ENCODE peak calls at places on chromosomes 16 and 17, in seven cellular contexts. One of them, this sample, is unnamed.

GRCh38 chr16:79261461-79261860 is 339.1 kb downstream of the MAF start:
- DNase-seq in OCI-LY7: no peak
- DNase-seq in A549: peak; percentile 22
- DNase-seq in lower lobe of right lung: peak; percentile 64
- DNase-seq in A673: peak; percentile 21
- DNase-seq in heart left ventricle: peak; percentile 80
- DNase-seq in uterus: no peak
- DNase-seq in this sample: peak; percentile 54

GRCh38 chr17:181213-182163 is at the start of gene DOC2B:
- DNase-seq in A549: no peak
- DNase-seq in OCI-LY7: no peak
- DNase-seq in lower lobe of right lung: peak; percentile 68
- DNase-seq in heart left ventricle: peak; percentile 80
- DNase-seq in uterus: no peak
- DNase-seq in A673: peak; percentile 22
- DNase-seq in this sample: peak; percentile 31

GRCh38 chr16:11447272-11447671 is 102.0 kb downstream of the RMI2 start:
- DNase-seq in heart left ventricle: no peak
- DNase-seq in OCI-LY7: no peak
- DNase-seq in uterus: no peak
- DNase-seq in lower lobe of right lung: no peak
- DNase-seq in A549: no peak
- DNase-seq in A673: no peak
- DNase-seq in this sample: no peak

GRCh38 chr17:28867276-28867675 is 12.5 kb downstream of the ERAL1 start:
- DNase-seq in OCI-LY7: no peak
- DNase-seq in lower lobe of right lung: no peak
- DNase-seq in uterus: no peak
- DNase-seq in heart left ventricle: no peak
- DNase-seq in A673: no peak
- DNase-seq in A549: no peak
- DNase-seq in this sample: no peak

GRCh38 chr17:71251276-71251675 is 869.5 kb upstream of the SOX9 start:
- DNase-seq in lower lobe of right lung: no peak
- DNase-seq in A549: no peak
- DNase-seq in heart left ventricle: no peak
- DNase-seq in A673: no peak
- DNase-seq in uterus: no peak
- DNase-seq in OCI-LY7: no peak
- DNase-seq in this sample: no peak

GRCh38 chr17:21010705-21011596 is 31.9 kb downstream of the USP22 start:
- DNase-seq in heart left ventricle: no peak
- DNase-seq in A549: no peak
- DNase-seq in lower lobe of right lung: no peak
- DNase-seq in OCI-LY7: no peak
- DNase-seq in uterus: no peak
- DNase-seq in A673: no peak
- DNase-seq in this sample: no peak

GRCh38 chr16:77790964-77791363 is 2.6 kb downstream of the VAT1L start:
- DNase-seq in lower lobe of right lung: no peak
- DNase-seq in OCI-LY7: no peak
- DNase-seq in A549: no peak
- DNase-seq in A673: no peak
- DNase-seq in heart left ventricle: no peak
- DNase-seq in uterus: no peak
- DNase-seq in this sample: no peak

GRCh38 chr16:66652661-66653060 is 43.9 kb downstream of the CMTM4 start:
- DNase-seq in uterus: no peak
- DNase-seq in A673: no peak
- DNase-seq in heart left ventricle: no peak
- DNase-seq in OCI-LY7: no peak
- DNase-seq in A549: no peak
- DNase-seq in lower lobe of right lung: no peak
- DNase-seq in this sample: no peak

GRCh38 chr16:68636064-68636551 is 9.0 kb upstream of the CDH3 start:
- DNase-seq in A673: no peak
- DNase-seq in uterus: peak; percentile 39
- DNase-seq in A549: peak; percentile 57
- DNase-seq in OCI-LY7: no peak
- DNase-seq in heart left ventricle: no peak
- DNase-seq in lower lobe of right lung: no peak
- DNase-seq in this sample: no peak

GRCh38 chr17:63438092-63439051 is 7.7 kb downstream of the CYB561 start:
- DNase-seq in lower lobe of right lung: no peak
- DNase-seq in uterus: no peak
- DNase-seq in A549: no peak
- DNase-seq in A673: no peak
- DNase-seq in OCI-LY7: no peak
- DNase-seq in heart left ventricle: no peak
- DNase-seq in this sample: no peak

GRCh38 chr17:69761767-69762321 is 313.2 kb upstream of the KCNJ16 start:
- DNase-seq in heart left ventricle: no peak
- DNase-seq in A549: peak; percentile 96
- DNase-seq in OCI-LY7: no peak
- DNase-seq in uterus: no peak
- DNase-seq in A673: no peak
- DNase-seq in lower lobe of right lung: no peak
- DNase-seq in this sample: no peak

DNA sequence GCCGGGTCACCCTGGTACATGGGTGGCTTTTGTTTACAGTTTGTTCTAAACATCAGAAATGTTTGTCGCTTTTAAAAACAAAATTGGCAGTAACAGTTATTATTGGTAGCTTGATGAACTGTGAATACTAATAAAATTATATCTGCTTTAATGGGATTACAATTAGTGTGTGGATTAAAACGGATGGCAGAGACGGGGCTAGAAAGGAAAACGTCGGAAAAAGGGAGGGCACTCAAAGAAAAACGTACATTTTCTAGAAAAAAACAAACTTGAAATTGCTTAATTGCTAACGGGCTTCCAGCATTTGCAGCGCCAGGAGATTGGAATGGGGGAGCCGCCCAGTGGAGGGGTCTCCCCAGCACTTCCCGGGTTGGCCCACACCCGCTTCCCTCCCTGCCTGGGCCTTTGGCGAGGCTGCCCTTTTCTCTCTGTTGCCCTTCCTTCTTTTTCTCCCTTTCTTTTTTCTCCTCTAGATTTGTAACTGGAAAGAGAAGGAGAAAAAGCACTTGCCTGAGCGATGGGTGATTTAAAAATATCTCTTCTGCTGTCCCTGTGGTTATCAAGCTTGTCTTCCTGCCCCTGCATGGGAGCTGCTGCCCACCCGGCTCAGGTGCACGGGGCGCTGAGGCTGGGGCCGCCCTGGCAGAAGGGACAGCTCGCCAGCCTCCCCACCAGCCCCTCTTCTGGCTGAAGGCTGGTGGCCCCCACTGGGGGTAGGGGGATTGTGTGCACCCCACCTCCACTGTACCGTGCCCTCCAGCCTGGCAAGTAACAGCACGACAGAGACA is 5.9 kb downstream of the BAHCC1 start:
- DNase-seq in uterus: no peak
- DNase-seq in A549: no peak
- DNase-seq in A673: peak; percentile 54
- DNase-seq in heart left ventricle: no peak
- DNase-seq in OCI-LY7: no peak
- DNase-seq in lower lobe of right lung: no peak
- DNase-seq in this sample: no peak
- H3K4me1 ChIP-seq in uterus: no peaks in the 10 kb centered on the region
- H3K4me1 ChIP-seq in A549: peaks cover 52% of the 10 kb centered on the region
- H3K4me1 ChIP-seq in A673: peaks cover 54% of the 10 kb centered on the region
- H3K4me1 ChIP-seq in heart left ventricle: peaks cover 16% of the 10 kb centered on the region
- H3K4me1 ChIP-seq in OCI-LY7: peaks cover 22% of the 10 kb centered on the region
- H3K4me1 ChIP-seq in lower lobe of right lung: peaks cover 70% of the 10 kb centered on the region
- H3K4me1 ChIP-seq in this sample: peaks cover 45% of the 10 kb centered on the region

GRCh38 chr17:50135316-50136095 is 5.5 kb upstream of the SAMD14 start:
- DNase-seq in lower lobe of right lung: no peak
- DNase-seq in A549: no peak
- DNase-seq in uterus: no peak
- DNase-seq in A673: no peak
- DNase-seq in heart left ventricle: no peak
- DNase-seq in OCI-LY7: no peak
- DNase-seq in this sample: no peak

GRCh38 chr17:50133769-50134099 is 3.8 kb upstream of the SAMD14 start:
- DNase-seq in lower lobe of right lung: no peak
- DNase-seq in A549: no peak
- DNase-seq in heart left ventricle: no peak
- DNase-seq in uterus: no peak
- DNase-seq in OCI-LY7: no peak
- DNase-seq in A673: no peak
- DNase-seq in this sample: no peak

GRCh38 chr17:50133028-50133768 is 3.2 kb upstream of the SAMD14 start:
- DNase-seq in lower lobe of right lung: no peak
- DNase-seq in heart left ventricle: peak; percentile 71
- DNase-seq in A549: peak; percentile 67
- DNase-seq in OCI-LY7: no peak
- DNase-seq in uterus: no peak
- DNase-seq in A673: no peak
- DNase-seq in this sample: peak; percentile 66

GRCh38 chr17:50136096-50136687 is 6.2 kb upstream of the SAMD14 start:
- DNase-seq in lower lobe of right lung: no peak
- DNase-seq in uterus: no peak
- DNase-seq in A673: no peak
- DNase-seq in OCI-LY7: no peak
- DNase-seq in A549: no peak
- DNase-seq in heart left ventricle: no peak
- DNase-seq in this sample: no peak

DNA sequence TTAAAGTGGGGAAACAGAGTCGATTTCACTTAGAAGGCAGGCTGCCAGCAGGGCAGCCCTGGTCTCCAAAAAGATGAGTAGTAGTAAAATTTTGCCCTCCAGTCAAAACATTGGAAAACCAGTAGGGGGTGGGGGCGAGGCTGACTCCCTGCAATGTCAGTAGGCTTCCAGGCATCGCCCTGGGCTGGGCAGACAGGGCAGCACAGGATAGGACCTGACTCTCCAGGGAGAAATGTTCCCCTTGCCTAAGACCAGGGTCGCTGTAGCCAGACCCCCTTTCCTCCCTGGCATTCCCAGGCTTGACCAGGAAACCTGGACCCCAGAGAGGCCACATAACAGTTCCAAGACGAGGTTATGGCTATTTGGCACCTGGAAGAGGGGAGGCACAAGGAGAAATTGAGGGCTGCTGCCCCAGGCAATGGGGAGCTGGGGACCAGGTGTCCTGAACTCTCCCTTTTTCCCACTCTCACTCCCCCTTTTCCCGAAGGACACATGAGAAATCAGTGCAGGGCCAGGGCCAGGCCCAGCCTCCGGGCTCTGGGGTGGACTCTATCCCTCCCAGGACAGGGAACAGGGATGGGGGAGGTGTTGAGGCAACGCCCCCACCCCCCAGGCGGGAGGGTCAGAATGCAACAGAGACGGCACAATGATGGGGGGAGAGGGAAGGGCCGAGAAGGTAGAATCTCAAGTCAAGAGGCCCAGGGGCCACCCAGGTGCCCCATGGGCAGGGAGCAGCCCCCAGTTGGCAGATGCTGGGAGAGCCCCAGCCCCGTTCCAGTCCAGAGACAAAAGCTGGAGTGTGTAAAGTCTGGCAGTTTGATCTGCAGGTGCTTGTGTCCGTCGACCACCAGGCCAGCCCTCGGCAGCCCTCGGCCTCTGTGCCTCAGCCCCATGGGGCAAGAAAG is 4.5 kb upstream of the SAMD14 start:
- DNase-seq in A549: no peak
- DNase-seq in A673: peak; percentile 43
- DNase-seq in uterus: no peak
- DNase-seq in OCI-LY7: no peak
- DNase-seq in lower lobe of right lung: no peak
- DNase-seq in heart left ventricle: no peak
- DNase-seq in this sample: no peak
- H3K27ac ChIP-seq in A549: peak overlapping the region; percentile 66
- H3K27ac ChIP-seq in A673: no peak overlapping the region
- H3K27ac ChIP-seq in uterus: no peak overlapping the region
- H3K27ac ChIP-seq in OCI-LY7: no peak overlapping the region
- H3K27ac ChIP-seq in lower lobe of right lung: no peak overlapping the region
- H3K27ac ChIP-seq in heart left ventricle: no peak overlapping the region
- H3K27ac ChIP-seq in this sample: peak overlapping the region; percentile 69

GRCh38 chr16:87305505-87306391 is 11.4 kb downstream of the C16orf95 start:
- DNase-seq in A549: no peak
- DNase-seq in uterus: no peak
- DNase-seq in OCI-LY7: no peak
- DNase-seq in lower lobe of right lung: no peak
- DNase-seq in A673: peak; percentile 24
- DNase-seq in heart left ventricle: no peak
- DNase-seq in this sample: no peak
- TF ChIP-seq CTCF in A549: no peak
- TF ChIP-seq CTCF in uterus: no peak
- TF ChIP-seq CTCF in OCI-LY7: no peak
- TF ChIP-seq CTCF in lower lobe of right lung: no peak
- TF ChIP-seq CTCF in A673: no peak
- TF ChIP-seq CTCF in heart left ventricle: no peak
- TF ChIP-seq CTCF in this sample: no peak

GRCh38 chr16:88785106-88785924 is at the start of gene PIEZO1:
- DNase-seq in A549: peak; percentile 70
- DNase-seq in heart left ventricle: peak; percentile 90
- DNase-seq in A673: peak; percentile 83
- DNase-seq in OCI-LY7: peak; percentile 82
- DNase-seq in lower lobe of right lung: peak; percentile 89
- DNase-seq in uterus: peak; percentile 76
- DNase-seq in this sample: peak; percentile 72

GRCh38 chr16:88784074-88784855 is 755 bp downstream of the PIEZO1 start:
- DNase-seq in uterus: peak; percentile 85
- DNase-seq in OCI-LY7: peak; percentile 62
- DNase-seq in A549: peak; percentile 74
- DNase-seq in heart left ventricle: peak; percentile 82
- DNase-seq in lower lobe of right lung: peak; percentile 82
- DNase-seq in A673: peak; percentile 84
- DNase-seq in this sample: peak; percentile 72

GRCh38 chr16:88784856-88785105 is 239 bp downstream of the PIEZO1 start:
- DNase-seq in uterus: no peak
- DNase-seq in OCI-LY7: no peak
- DNase-seq in A673: no peak
- DNase-seq in lower lobe of right lung: no peak
- DNase-seq in heart left ventricle: no peak
- DNase-seq in A549: no peak
- DNase-seq in this sample: no peak

GRCh38 chr16:88782454-88783390 is 2.3 kb downstream of the PIEZO1 start:
- DNase-seq in A673: peak; percentile 31
- DNase-seq in heart left ventricle: no peak
- DNase-seq in lower lobe of right lung: peak; percentile 45
- DNase-seq in OCI-LY7: peak; percentile 44
- DNase-seq in uterus: peak; percentile 67
- DNase-seq in A549: no peak
- DNase-seq in this sample: peak; percentile 15

DNA sequence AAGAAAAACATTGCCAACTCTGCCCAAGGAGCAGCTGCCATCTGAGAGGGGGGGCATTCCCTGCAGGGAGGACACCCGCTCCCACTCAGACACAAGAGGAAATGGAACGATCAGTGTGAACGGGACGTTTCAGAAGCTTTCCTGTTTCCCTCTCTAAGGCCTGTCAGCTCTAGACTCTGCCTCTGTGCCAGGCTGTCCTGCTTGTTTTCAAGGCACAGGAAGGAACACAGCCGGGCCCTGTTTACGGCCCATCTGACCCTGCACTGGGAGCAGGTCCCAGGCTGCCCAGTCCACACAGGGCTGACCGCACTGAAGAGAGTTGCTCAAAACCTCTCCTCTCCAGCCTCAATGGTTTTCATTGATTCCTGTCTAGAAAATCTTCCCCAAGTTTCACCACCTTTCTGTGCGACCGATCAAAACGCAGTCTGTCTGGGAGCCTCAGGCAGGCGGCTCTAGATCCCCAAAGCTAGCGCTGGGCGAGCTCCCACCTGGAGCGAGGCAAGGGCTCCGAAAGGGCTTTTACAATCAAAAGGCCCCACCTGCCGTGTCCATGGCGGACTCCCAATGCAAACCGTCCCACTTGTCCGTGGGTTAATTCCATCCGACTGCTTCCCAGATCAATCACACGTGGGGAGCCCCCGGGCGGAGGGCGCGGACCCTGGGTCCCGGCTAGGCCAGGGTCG is 1.5 kb downstream of the PIEZO1 start:
- DNase-seq in A673: peak; percentile 41
- DNase-seq in uterus: peak; percentile 66
- DNase-seq in OCI-LY7: peak; percentile 51
- DNase-seq in A549: no peak
- DNase-seq in heart left ventricle: no peak
- DNase-seq in lower lobe of right lung: peak; percentile 57
- DNase-seq in this sample: no peak
- H3K4me1 ChIP-seq in A673: peaks cover 57% of the 10 kb centered on the region
- H3K4me1 ChIP-seq in uterus: no peaks in the 10 kb centered on the region
- H3K4me1 ChIP-seq in OCI-LY7: peaks cover 45% of the 10 kb centered on the region
- H3K4me1 ChIP-seq in A549: peaks cover 48% of the 10 kb centered on the region
- H3K4me1 ChIP-seq in heart left ventricle: no peaks in the 10 kb centered on the region
- H3K4me1 ChIP-seq in lower lobe of right lung: peaks cover 62% of the 10 kb centered on the region
- H3K4me1 ChIP-seq in this sample: peaks cover 60% of the 10 kb centered on the region